ENCODE peak calls at places on chromosomes 5 and 9, in ten cellular contexts. S, V, F, D, X, C, W, Y, L and R are unnamed samples.

GRCh38 chr9:129596541-129597328 is 24.2 kb downstream of the C9orf50 start:
- DNase-seq in S (peak), V (no peak), F (no peak), D (peak), X (no peak), C (peak), W (peak), Y (peak), L (peak), R (no peak)

GRCh38 chr9:89795555-89796195 is 190.9 kb downstream of the GADD45G start:
- DNase-seq in S (no peak), V (no peak), F (no peak), D (no peak), X (no peak), C (no peak), W (no peak), Y (peak), L (peak), R (no peak)

GRCh38 chr9:104177003-104177611 is 83.0 kb downstream of the SMC2 start:
- DNase-seq in S (peak), V (peak), F (no peak), D (no peak), X (no peak), C (peak), W (no peak), Y (no peak), L (no peak), R (no peak)

GRCh38 chr5:103290846-103291245 is 32.3 kb downstream of the MACIR start:
- DNase-seq in S (no peak), V (no peak), F (no peak), D (no peak), X (no peak), C (no peak), W (no peak), Y (no peak), L (no peak), R (no peak)

GRCh38 chr9:2623046-2623865 is 1.7 kb downstream of the VLDLR start:
- DNase-seq in S (peak), V (no peak), F (peak), D (peak), X (no peak), C (peak), W (peak), Y (peak), L (peak), R (peak)

GRCh38 chr5:121144764-121145163 is 680.7 kb downstream of the PRR16 start:
- DNase-seq in S (no peak), V (peak), F (no peak), D (no peak), X (no peak), C (no peak), W (no peak), Y (no peak), L (no peak), R (no peak)

GRCh38 chr5:139660916-139661814 is 13.0 kb downstream of the CXXC5 start:
- DNase-seq in S (peak), V (peak), F (peak), D (peak), X (peak), C (peak), W (peak), Y (peak), L (peak), R (no peak)

GRCh38 chr5:107524111-107524510 is 146.6 kb downstream of the EFNA5 start:
- DNase-seq in S (no peak), V (peak), F (no peak), D (no peak), X (no peak), C (no peak), W (no peak), Y (no peak), L (no peak), R (no peak)

GRCh38 chr5:111170279-111170678 is 53.9 kb upstream of the CAMK4 start:
- DNase-seq in S (no peak), V (no peak), F (no peak), D (no peak), X (no peak), C (no peak), W (no peak), Y (no peak), L (no peak), R (no peak)

GRCh38 chr9:12640021-12640587 is 53.1 kb upstream of the TYRP1 start:
- DNase-seq in S (peak), V (peak), F (no peak), D (no peak), X (no peak), C (peak), W (no peak), Y (no peak), L (no peak), R (no peak)

GRCh38 chr5:38591450-38591849 is 35.0 kb upstream of the LIFR start:
- DNase-seq in S (no peak), V (no peak), F (no peak), D (no peak), X (no peak), C (no peak), W (no peak), Y (no peak), L (no peak), R (no peak)

GRCh38 chr5:39203951-39204350 is 15.4 kb downstream of the FYB1 start:
- DNase-seq in S (no peak), V (no peak), F (no peak), D (no peak), X (no peak), C (no peak), W (no peak), Y (no peak), L (no peak), R (no peak)

GRCh38 chr5:179762079-179762780 is 29.6 kb downstream of the MAML1 start:
- DNase-seq in S (peak), V (no peak), F (peak), D (peak), X (no peak), C (peak), W (no peak), Y (peak), L (no peak), R (no peak)

GRCh38 chr5:135100011-135100410 is 66.0 kb upstream of the PITX1 start:
- DNase-seq in S (no peak), V (no peak), F (no peak), D (no peak), X (no peak), C (no peak), W (peak), Y (peak), L (peak), R (peak)

GRCh38 chr5:2758632-2759031 is 7.2 kb upstream of the IRX2 start:
- DNase-seq in S (no peak), V (peak), F (no peak), D (no peak), X (no peak), C (no peak), W (no peak), Y (no peak), L (peak), R (no peak)

GRCh38 chr9:121122450-121123032 is 47.8 kb downstream of the CNTRL start:
- DNase-seq in S (no peak), V (no peak), F (no peak), D (no peak), X (no peak), C (no peak), W (no peak), Y (no peak), L (no peak), R (no peak)

GRCh38 chr5:152271420-152271819 is 133.7 kb downstream of the NMUR2 start:
- DNase-seq in S (peak), V (peak), F (no peak), D (no peak), X (no peak), C (peak), W (no peak), Y (no peak), L (no peak), R (no peak)

GRCh38 chr5:95901676-95902646 is 59.7 kb downstream of the ELL2 start:
- DNase-seq in S (no peak), V (peak), F (no peak), D (no peak), X (peak), C (peak), W (no peak), Y (no peak), L (no peak), R (no peak)

GRCh38 chr9:132857031-132857430 is 21.1 kb downstream of the AK8 start:
- DNase-seq in S (no peak), V (no peak), F (peak), D (peak), X (no peak), C (no peak), W (no peak), Y (peak), L (no peak), R (peak)

GRCh38 chr9:114100536-114100935 is 1.4 kb upstream of the KIF12 start:
- DNase-seq in S (no peak), V (no peak), F (no peak), D (no peak), X (no peak), C (no peak), W (peak), Y (no peak), L (no peak), R (no peak)

GRCh38 chr9:113649054-113649453 is 185.5 kb downstream of the RGS3 start:
- DNase-seq in S (no peak), V (no peak), F (no peak), D (peak), X (no peak), C (no peak), W (peak), Y (peak), L (no peak), R (no peak)

GRCh38 chr5:136028782-136029742 is at the start of gene TGFBI:
- DNase-seq in S (peak), V (peak), F (peak), D (peak), X (no peak), C (peak), W (peak), Y (peak), L (peak), R (peak)

GRCh38 chr5:176564002-176564401 is 14.9 kb downstream of the CDHR2 start:
- DNase-seq in S (no peak), V (no peak), F (no peak), D (no peak), X (no peak), C (no peak), W (no peak), Y (no peak), L (no peak), R (no peak)

GRCh38 chr5:137365126-137365865 is 133.8 kb downstream of the SPOCK1 start:
- DNase-seq in S (no peak), V (no peak), F (no peak), D (no peak), X (no peak), C (no peak), W (no peak), Y (no peak), L (no peak), R (no peak)

GRCh38 chr5:25862276-25862675 is 1176.1 kb downstream of the CDH9 start:
- DNase-seq in S (peak), V (no peak), F (no peak), D (no peak), X (no peak), C (peak), W (no peak), Y (no peak), L (no peak), R (no peak)

GRCh38 chr5:125874717-125875116 is 548.5 kb upstream of the GRAMD2B start:
- DNase-seq in S (peak), V (no peak), F (no peak), D (no peak), X (no peak), C (no peak), W (no peak), Y (no peak), L (no peak), R (no peak)

GRCh38 chr9:113509463-113509862 is 45.9 kb downstream of the RGS3 start:
- DNase-seq in S (no peak), V (no peak), F (no peak), D (peak), X (no peak), C (no peak), W (peak), Y (no peak), L (no peak), R (no peak)

GRCh38 chr9:72979405-72980100 is 26.7 kb upstream of the ALDH1A1 start:
- DNase-seq in S (no peak), V (no peak), F (no peak), D (no peak), X (no peak), C (peak), W (no peak), Y (no peak), L (no peak), R (no peak)
- H3K27ac ChIP-seq in S (no peak), V (no peak), F (no peak), D (no peak), X (no peak), C (peak), W (no peak), Y (no peak), L (no peak), R (peak)

DNA sequence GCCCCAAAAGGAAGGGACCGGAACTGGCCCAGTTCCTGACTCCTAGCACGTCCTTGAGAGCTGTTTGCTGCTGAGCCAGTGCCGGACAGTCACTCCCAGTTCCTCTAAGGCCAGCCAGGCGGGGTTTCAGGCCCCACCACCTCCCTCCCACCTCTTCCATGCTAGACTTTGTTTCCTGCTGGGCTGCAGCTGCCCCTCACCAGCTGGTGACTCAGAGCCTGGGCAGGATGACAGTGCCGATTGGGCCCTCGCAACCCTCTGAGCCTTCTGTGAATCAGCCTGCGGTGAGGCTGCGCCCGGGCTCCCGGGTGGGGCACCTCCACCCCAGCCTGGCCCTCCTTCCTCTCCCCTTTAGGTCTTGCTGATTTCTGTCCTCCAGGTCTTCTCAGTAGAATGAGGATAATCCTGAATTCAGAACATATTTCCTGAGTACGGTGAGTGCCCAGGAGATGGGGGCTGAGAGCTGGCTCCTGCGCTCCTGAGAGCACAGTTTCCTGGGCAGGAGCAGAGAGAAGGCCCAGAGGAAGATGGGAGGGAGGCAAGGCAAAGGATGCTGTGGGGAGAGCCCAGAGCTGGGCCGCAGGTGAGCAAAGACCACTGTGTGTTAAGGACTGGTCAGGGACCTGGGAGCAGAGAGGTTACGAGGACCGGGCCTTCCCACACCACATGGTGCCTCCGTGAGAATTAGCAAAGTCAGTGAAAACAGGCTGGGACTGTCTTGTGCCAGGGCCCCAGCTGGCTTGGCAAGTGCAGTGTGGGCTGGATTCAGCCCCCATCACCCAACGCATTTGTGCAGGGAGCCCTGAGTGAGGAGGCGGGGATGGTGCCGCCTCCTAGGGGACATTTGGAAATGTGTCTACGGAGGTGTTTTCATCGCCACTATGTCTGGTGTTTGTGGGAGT is 32.9 kb upstream of the STXBP1 start:
- DNase-seq in S (peak), V (peak), F (peak), D (peak), X (peak), C (peak), W (peak), Y (peak), L (peak), R (peak)
- H3K27ac ChIP-seq in S (peak), V (peak), F (peak), D (peak), X (peak), C (peak), W (peak), Y (peak), L (peak), R (peak)

DNA sequence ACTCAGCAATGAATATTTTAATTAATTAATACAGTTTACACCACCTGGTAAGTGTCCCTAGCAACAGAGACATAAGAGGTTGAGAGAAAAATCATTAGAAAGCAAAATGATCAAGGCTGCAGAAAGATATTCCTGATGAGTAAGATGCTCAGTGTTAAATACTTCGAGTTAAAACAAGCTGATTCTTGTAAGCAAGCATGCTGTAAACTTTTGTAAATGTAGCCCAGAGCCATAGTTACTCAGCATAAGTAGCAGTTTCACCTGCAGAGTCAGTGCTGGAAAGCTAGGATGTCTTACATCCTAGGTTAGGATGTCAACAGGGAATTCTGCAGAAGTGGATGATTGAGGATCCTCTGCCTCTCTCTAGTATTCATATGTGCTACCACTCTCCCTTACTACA is 4.2 kb downstream of the PRKACG start:
- DNase-seq in S (no peak), V (peak), F (no peak), D (no peak), X (no peak), C (no peak), W (no peak), Y (no peak), L (no peak), R (no peak)
- H3K27ac ChIP-seq in S (no peak), V (no peak), F (no peak), D (no peak), X (no peak), C (no peak), W (no peak), Y (no peak), L (no peak), R (no peak)

DNA sequence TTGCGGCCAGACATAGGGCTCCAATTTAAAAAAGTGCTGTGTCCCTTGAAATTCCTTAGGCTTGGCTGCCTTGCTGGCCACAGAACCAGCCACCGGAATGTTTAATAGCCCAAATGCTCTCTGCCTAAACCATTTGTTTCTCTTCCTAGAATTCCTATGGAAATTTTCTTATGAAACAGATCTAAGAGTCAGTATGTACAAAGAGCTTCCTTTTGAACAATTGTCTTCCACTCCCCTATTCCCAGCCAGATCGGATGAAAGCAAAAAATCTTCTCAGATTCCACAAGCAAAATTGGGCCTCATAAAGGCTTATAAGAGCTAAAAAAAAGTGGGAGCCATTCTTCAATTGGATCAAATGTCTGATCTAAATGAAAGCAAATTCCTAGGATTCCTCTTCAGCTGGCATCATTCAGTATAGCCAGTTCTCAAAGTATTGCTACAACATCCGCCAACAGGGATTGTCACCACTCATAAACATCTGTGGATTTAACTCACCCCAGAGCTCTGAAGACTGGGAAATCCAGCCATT is 104.3 kb downstream of the CEMIP2 start:
- DNase-seq in S (peak), V (no peak), F (no peak), D (no peak), X (no peak), C (no peak), W (no peak), Y (no peak), L (no peak), R (no peak)
- H3K27ac ChIP-seq in S (peak), V (no peak), F (peak), D (no peak), X (no peak), C (peak), W (peak), Y (no peak), L (no peak), R (no peak)

GRCh38 chr5:17241635-17242034 is 24.2 kb downstream of the BASP1 start:
- DNase-seq in S (no peak), V (no peak), F (no peak), D (no peak), X (no peak), C (no peak), W (no peak), Y (no peak), L (no peak), R (no peak)
- H3K27ac ChIP-seq in S (peak), V (no peak), F (no peak), D (no peak), X (peak), C (peak), W (no peak), Y (no peak), L (no peak), R (no peak)

DNA sequence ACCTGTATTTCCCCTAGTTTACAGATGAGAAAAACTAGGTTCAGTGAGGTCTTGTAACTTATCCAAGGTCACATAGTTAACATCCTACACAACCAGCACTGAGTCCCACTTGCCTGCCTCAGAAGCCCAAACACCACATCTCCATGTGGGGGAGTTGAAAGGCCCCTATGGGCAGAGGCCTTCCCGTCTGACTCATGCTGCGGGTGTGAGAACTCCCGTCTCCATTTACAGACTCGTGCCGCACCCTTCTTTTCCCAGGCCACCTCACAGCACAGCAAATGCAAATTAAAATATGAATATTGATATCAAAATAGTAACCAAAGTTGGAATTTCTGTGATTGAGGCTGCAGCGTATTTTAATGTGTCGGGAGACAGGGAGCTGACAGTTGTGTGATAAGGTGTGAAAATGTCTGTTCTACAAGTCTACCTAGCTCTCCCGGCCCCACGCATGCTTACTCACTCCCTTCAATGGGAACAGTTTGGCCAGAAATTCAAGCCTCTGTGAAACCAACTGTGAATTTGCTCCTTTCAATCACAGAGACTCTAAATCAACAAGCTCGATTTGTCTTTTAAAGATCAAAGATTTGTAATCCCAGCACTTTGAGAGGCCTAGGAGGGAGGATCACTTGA is 90.1 kb downstream of the CRB2 start:
- DNase-seq in S (no peak), V (peak), F (no peak), D (no peak), X (no peak), C (no peak), W (peak), Y (no peak), L (peak), R (no peak)
- H3K27ac ChIP-seq in S (no peak), V (no peak), F (no peak), D (no peak), X (no peak), C (no peak), W (no peak), Y (no peak), L (no peak), R (no peak)

GRCh38 chr9:80937646-80938045 is 751.7 kb downstream of the TLE1 start:
- DNase-seq in S (no peak), V (no peak), F (no peak), D (no peak), X (no peak), C (no peak), W (no peak), Y (no peak), L (no peak), R (no peak)
- H3K27ac ChIP-seq in S (no peak), V (no peak), F (no peak), D (no peak), X (no peak), C (no peak), W (no peak), Y (no peak), L (no peak), R (no peak)